ENCODE peak calls at places on chromosomes 2 and 18, in seven cellular contexts. A is fibroblast of mammary gland, W is GM12864, L is AG10803, V is cardiac muscle cell, I is Peyer's patch, F is cardiac fibroblast. D is an unnamed sample.

GRCh38 chr2:33246432-33246831 is 230.0 kb upstream of the RASGRP3 start:
- DNase-seq in W (no peak), L (no peak), A (no peak), I (no peak), V (no peak), F (no peak), D (no peak)

GRCh38 chr18:68150976-68151375 is 563.9 kb downstream of the TMX3 start:
- DNase-seq in I (no peak), L (no peak), V (no peak), A (no peak), W (no peak), F (no peak), D (no peak)

GRCh38 chr2:41927581-41928260 is 120.1 kb upstream of the PKDCC start:
- DNase-seq in V (no peak), F (no peak), W (no peak), A (no peak), I (no peak), L (no peak), D (no peak)

GRCh38 chr2:138081225-138082073 is 117.2 kb downstream of the HNMT start:
- DNase-seq in V (no peak), A (no peak), F (no peak), I (no peak), L (no peak), W (no peak), D (no peak)

GRCh38 chr2:42176992-42177738 is 8.0 kb downstream of the EML4 start:
- DNase-seq in I (no peak), W (no peak), A (no peak), F (no peak), V (no peak), L (no peak), D (no peak)

GRCh38 chr18:62928316-62928715 is 213.0 kb downstream of the PHLPP1 start:
- DNase-seq in V (no peak), L (peak; percentile 56), A (peak; percentile 59), F (peak; percentile 19), W (no peak), I (no peak), D (no peak)

GRCh38 chr2:55590810-55591440 is 26.5 kb downstream of the PPP4R3B start:
- DNase-seq in W (peak; percentile 12), F (peak; percentile 57), V (no peak), A (peak; percentile 90), L (peak; percentile 44), I (no peak), D (peak; percentile 53)

GRCh38 chr2:235542728-235543125 is 48.9 kb downstream of the AGAP1 start:
- DNase-seq in V (no peak), A (no peak), W (no peak), L (no peak), F (no peak), I (peak; percentile 63), D (no peak)

GRCh38 chr2:235832941-235833340 is 335.2 kb downstream of the GBX2 start:
- DNase-seq in I (no peak), W (no peak), V (no peak), A (no peak), L (no peak), F (no peak), D (no peak)

GRCh38 chr2:205358351-205358815 is 323.9 kb upstream of the NRP2 start:
- DNase-seq in W (no peak), I (no peak), A (peak; percentile 8), L (peak; percentile 59), V (no peak), F (peak; percentile 53), D (no peak)

GRCh38 chr18:73023975-73024374 is 156.2 kb upstream of the NETO1 start:
- DNase-seq in A (no peak), V (no peak), W (no peak), L (no peak), F (no peak), I (no peak), D (no peak)

DNA sequence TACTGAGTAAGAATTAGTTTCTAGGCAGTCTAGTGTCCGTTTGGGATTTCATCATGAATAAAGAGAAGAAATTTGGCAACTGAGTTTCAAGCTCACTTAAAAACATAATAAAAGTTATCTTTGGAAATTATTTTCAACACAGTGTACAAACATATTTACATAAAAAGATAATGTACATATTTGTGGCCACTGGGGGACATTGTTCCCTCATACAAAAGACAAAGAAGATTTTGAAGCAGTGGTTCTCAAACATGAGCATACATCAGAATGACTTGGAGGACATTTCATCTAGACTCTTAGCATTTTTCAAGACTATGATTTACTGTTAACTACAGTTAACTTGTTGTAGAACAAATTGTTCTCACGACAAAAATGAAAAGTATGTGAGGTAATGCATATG is 15.7 kb upstream of the TTC21B start:
- DNase-seq in A (peak; percentile 24), W (no peak), F (peak; percentile 42), I (no peak), V (no peak), L (no peak), D (no peak)
- TF ChIP-seq CTCF in A (peak; percentile 10), W (no peak), F (peak; percentile 18), I (no peak), V (no peak), L (no peak), D (no peak)

DNA sequence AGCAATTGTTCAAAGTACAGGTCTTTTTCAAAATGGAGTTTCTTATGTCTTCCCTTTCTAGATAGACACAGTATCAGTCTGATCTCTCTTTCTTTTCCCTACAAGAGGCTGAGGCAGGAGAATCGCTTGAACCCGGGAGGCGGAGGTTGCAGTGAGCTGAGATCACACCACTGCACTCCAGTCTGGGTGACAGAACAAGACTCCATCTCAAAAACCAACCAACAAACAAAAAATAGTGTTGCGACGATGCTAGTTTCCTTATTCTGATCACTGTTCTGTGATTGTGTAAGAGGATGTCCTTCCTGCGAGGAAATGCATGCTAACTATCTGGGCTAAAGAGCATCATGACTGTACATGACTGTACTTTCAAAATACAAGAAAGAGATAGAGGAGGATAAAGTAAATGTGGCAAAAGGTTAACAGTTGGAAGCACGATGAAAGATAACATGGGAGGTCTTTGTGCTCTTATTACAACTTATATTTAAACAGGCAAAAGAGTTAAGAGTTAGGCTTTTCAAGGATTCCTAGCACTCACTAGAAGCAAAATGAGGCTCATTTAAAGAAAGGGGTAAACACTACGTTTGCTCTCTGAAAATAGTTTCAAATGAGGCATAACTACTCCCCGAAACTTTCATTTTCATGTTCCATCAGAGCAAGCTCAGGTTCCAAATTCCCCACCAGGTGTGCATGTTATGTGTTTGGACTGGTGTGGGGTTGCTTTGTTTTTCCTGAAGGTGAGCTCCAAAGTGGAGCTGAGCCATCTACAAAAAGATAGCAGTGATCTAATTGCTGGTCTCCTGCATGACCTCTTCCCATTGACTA is 23.8 kb downstream of the SOWAHC start:
- DNase-seq in W (peak; percentile 55), A (peak; percentile 77), V (no peak), I (no peak), L (peak; percentile 50), F (peak; percentile 81), D (peak; percentile 39)
- TF ChIP-seq CTCF in W (no peak), A (no peak), V (no peak), I (no peak), L (no peak), F (no peak), D (no peak)

GRCh38 chr18:80154293-80154692 is 45.2 kb downstream of the ADNP2 start:
- DNase-seq in W (peak; percentile 49), I (no peak), L (no peak), A (peak; percentile 38), F (peak; percentile 29), V (no peak), D (no peak)
- TF ChIP-seq CTCF in W (peak; percentile 73), I (peak; percentile 48), L (peak; percentile 56), A (peak; percentile 47), F (peak; percentile 45), V (peak; percentile 52), D (peak; percentile 19)

DNA sequence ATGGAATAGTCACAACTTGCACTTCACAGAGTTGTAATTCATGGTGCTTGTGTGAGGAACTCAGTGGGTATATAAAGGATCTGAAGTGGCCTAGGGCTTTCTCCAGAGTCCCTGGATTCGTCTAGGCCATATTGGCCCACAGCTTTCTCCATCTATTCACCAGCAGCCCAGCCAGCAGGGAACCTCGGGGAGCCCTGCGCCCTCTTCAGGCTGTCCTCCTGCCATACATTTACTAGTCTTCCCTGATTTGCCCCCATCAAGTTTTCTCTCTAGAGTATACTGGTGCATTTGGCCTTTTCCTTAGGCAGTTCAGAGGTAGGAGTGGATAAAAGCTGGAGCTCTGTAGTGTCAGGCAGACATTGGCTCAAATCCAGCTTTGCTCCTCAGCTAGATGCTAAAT is 278.3 kb downstream of the MYCN start:
- DNase-seq in F (no peak), A (no peak), W (no peak), V (peak; percentile 53), L (no peak), I (no peak), D (peak; percentile 47)
- TF ChIP-seq CTCF in F (no peak), A (no peak), W (peak; percentile 56), V (no peak), L (no peak), I (peak; percentile 16), D (peak; percentile 19)

DNA sequence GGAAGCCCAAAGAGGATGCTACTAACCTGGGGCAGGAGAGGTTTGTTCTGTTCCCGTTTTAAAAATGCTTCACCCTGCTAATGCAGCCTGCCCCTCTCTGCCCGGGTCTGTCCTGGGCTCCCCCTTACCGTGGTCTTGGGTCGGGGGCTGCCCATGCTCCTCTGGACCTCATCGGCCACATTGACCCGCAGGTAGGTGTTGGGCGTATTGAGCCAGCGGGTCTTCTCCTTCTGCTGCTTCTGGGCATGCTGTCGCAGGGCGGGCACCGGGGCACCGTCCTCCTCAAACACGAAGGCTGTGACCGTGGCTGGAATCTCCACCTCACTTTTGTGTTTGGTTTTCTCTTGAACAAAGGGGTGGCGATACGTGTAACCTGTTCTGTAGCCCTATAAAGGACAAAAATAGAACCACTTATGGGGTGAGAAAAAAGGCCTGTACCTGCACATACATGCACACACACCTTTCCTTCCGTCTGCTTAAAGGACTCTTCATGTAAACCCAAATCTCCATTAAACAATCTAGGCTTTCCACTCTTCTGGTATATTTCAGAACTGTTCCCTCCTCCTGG is 89.3 kb downstream of the ADD2 start:
- DNase-seq in I (no peak), L (no peak), V (no peak), A (no peak), F (no peak), W (no peak), D (no peak)
- TF ChIP-seq CTCF in I (no peak), L (no peak), V (no peak), A (no peak), F (no peak), W (no peak), D (no peak)

DNA sequence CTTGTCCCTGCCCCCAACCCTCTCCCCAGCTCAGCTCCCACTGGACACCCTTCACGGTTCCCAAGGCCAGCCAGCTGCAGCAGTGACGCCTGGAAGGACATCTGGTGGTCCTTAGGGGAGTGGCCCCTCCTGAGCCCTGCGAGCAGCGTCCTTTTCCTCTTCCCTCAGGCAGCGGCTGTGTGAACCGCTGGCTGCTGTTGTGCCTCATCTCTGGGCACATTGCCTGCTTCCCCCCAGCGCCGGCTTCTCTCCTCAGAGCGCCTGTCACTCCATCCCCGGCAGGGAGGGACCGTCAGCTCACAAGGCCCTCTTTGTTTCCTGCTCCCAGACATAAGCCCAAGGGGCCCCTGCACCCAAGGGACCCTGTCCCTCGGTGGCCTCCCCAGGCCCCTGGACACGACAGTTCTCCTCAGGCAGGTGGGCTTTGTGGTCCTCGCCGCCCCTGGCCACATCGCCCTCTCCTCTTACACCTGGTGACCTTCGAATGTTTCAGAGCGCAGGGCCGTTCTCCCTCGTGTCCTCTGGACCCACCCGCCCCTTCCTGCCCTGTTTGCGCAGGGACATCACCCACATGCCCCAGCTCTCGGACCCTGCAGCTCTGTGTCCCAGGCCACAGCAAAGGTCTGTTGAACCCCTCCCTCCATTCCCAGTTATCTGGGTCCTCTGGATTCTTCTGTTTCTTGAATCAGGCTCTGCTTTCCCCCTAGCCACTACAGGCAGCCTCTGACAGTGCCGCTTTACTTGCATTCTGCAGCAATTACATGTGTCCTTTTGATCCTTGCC is 35.8 kb downstream of the ANO7 start:
- DNase-seq in V (no peak), W (no peak), L (peak; percentile 54), A (peak; percentile 74), I (peak; percentile 51), F (peak; percentile 62), D (no peak)
- TF ChIP-seq CTCF in V (no peak), W (no peak), L (no peak), A (no peak), I (no peak), F (peak; percentile 1), D (no peak)